ENCODE peak calls at places on chromosomes 1 and 21, in five cellular contexts. One of them, this sample, is unnamed.

GRCh38 chr1:174114106-174114505 is 45.2 kb upstream of the RABGAP1L start:
- DNase-seq in T follicular helper cell: no peak
- DNase-seq in fibroblast of gingiva: no peak
- DNase-seq in A172: no peak
- DNase-seq in kidney tubule cell: no peak
- DNase-seq in this sample: no peak

GRCh38 chr1:212479188-212479587 is 46.5 kb downstream of the NENF start:
- DNase-seq in T follicular helper cell: no peak
- DNase-seq in fibroblast of gingiva: no peak
- DNase-seq in A172: no peak
- DNase-seq in kidney tubule cell: no peak
- DNase-seq in this sample: no peak

GRCh38 chr1:159177273-159177907 is 6.0 kb downstream of the CADM3 start:
- DNase-seq in T follicular helper cell: no peak
- DNase-seq in fibroblast of gingiva: peak
- DNase-seq in A172: peak
- DNase-seq in kidney tubule cell: peak
- DNase-seq in this sample: peak

GRCh38 chr21:30408782-30409494 is 13.1 kb downstream of the KRTAP13-1 start:
- DNase-seq in T follicular helper cell: no peak
- DNase-seq in fibroblast of gingiva: peak
- DNase-seq in A172: peak
- DNase-seq in kidney tubule cell: peak
- DNase-seq in this sample: peak

GRCh38 chr1:208835082-208835467 is 590.9 kb upstream of the PLXNA2 start:
- DNase-seq in T follicular helper cell: no peak
- DNase-seq in fibroblast of gingiva: no peak
- DNase-seq in A172: no peak
- DNase-seq in kidney tubule cell: no peak
- DNase-seq in this sample: no peak

GRCh38 chr1:29489471-29489870 is 253.1 kb downstream of the PTPRU start:
- DNase-seq in T follicular helper cell: no peak
- DNase-seq in fibroblast of gingiva: no peak
- DNase-seq in A172: no peak
- DNase-seq in kidney tubule cell: no peak
- DNase-seq in this sample: no peak

GRCh38 chr1:17624540-17625256 is 85.2 kb downstream of the ARHGEF10L start:
- DNase-seq in T follicular helper cell: no peak
- DNase-seq in fibroblast of gingiva: peak
- DNase-seq in A172: peak
- DNase-seq in kidney tubule cell: peak
- DNase-seq in this sample: peak

GRCh38 chr1:172342584-172343245 is 77.8 kb upstream of the C1orf105 start:
- DNase-seq in T follicular helper cell: no peak
- DNase-seq in fibroblast of gingiva: no peak
- DNase-seq in A172: no peak
- DNase-seq in kidney tubule cell: peak
- DNase-seq in this sample: no peak

GRCh38 chr1:11893907-11894251 is 32.3 kb downstream of the KIAA2013 start:
- DNase-seq in T follicular helper cell: peak
- DNase-seq in fibroblast of gingiva: no peak
- DNase-seq in A172: peak
- DNase-seq in kidney tubule cell: peak
- DNase-seq in this sample: peak

GRCh38 chr1:45622267-45622890 is 1.5 kb downstream of the CCDC17 start:
- DNase-seq in T follicular helper cell: no peak
- DNase-seq in fibroblast of gingiva: no peak
- DNase-seq in A172: no peak
- DNase-seq in kidney tubule cell: no peak
- DNase-seq in this sample: no peak

GRCh38 chr1:67705735-67706454 is 20.9 kb downstream of the GADD45A start:
- DNase-seq in T follicular helper cell: no peak
- DNase-seq in fibroblast of gingiva: no peak
- DNase-seq in A172: no peak
- DNase-seq in kidney tubule cell: no peak
- DNase-seq in this sample: no peak

GRCh38 chr1:234265861-234266260 is 107.4 kb upstream of the COA6 start:
- DNase-seq in T follicular helper cell: no peak
- DNase-seq in fibroblast of gingiva: no peak
- DNase-seq in A172: no peak
- DNase-seq in kidney tubule cell: no peak
- DNase-seq in this sample: no peak

GRCh38 chr1:237183963-237184540 is 142.1 kb downstream of the RYR2 start:
- DNase-seq in T follicular helper cell: no peak
- DNase-seq in fibroblast of gingiva: no peak
- DNase-seq in A172: no peak
- DNase-seq in kidney tubule cell: no peak
- DNase-seq in this sample: no peak

GRCh38 chr1:8681317-8681650 is 136.2 kb downstream of the RERE start:
- DNase-seq in T follicular helper cell: no peak
- DNase-seq in fibroblast of gingiva: no peak
- DNase-seq in A172: no peak
- DNase-seq in kidney tubule cell: no peak
- DNase-seq in this sample: no peak

GRCh38 chr1:207827488-207827830 is 75.6 kb downstream of the CD46 start:
- DNase-seq in T follicular helper cell: no peak
- DNase-seq in fibroblast of gingiva: no peak
- DNase-seq in A172: no peak
- DNase-seq in kidney tubule cell: no peak
- DNase-seq in this sample: no peak

GRCh38 chr1:3012511-3013291 is 8.6 kb upstream of the ACTRT2 start:
- DNase-seq in T follicular helper cell: peak
- DNase-seq in fibroblast of gingiva: no peak
- DNase-seq in A172: no peak
- DNase-seq in kidney tubule cell: peak
- DNase-seq in this sample: peak

GRCh38 chr1:226661965-226662364 is 77.1 kb downstream of the ITPKB start:
- DNase-seq in T follicular helper cell: no peak
- DNase-seq in fibroblast of gingiva: peak
- DNase-seq in A172: no peak
- DNase-seq in kidney tubule cell: no peak
- DNase-seq in this sample: no peak

GRCh38 chr1:234136073-234136472 is 231.6 kb downstream of the SLC35F3 start:
- DNase-seq in T follicular helper cell: no peak
- DNase-seq in fibroblast of gingiva: no peak
- DNase-seq in A172: no peak
- DNase-seq in kidney tubule cell: no peak
- DNase-seq in this sample: no peak

GRCh38 chr1:225824522-225824921 is 14.6 kb downstream of the EPHX1 start:
- DNase-seq in T follicular helper cell: no peak
- DNase-seq in fibroblast of gingiva: no peak
- DNase-seq in A172: no peak
- DNase-seq in kidney tubule cell: no peak
- DNase-seq in this sample: no peak

GRCh38 chr1:114219247-114219872 is 65.7 kb upstream of the SYT6 start:
- DNase-seq in T follicular helper cell: no peak
- DNase-seq in fibroblast of gingiva: peak
- DNase-seq in A172: peak
- DNase-seq in kidney tubule cell: peak
- DNase-seq in this sample: no peak

GRCh38 chr1:228697209-228698016 is 37.9 kb upstream of the RHOU start:
- DNase-seq in T follicular helper cell: no peak
- DNase-seq in fibroblast of gingiva: peak
- DNase-seq in A172: peak
- DNase-seq in kidney tubule cell: peak
- DNase-seq in this sample: no peak

GRCh38 chr1:13994386-13994785 is 294.4 kb downstream of the PRDM2 start:
- DNase-seq in T follicular helper cell: no peak
- DNase-seq in fibroblast of gingiva: no peak
- DNase-seq in A172: no peak
- DNase-seq in kidney tubule cell: no peak
- DNase-seq in this sample: no peak

GRCh38 chr1:25572708-25573590 is 29.5 kb downstream of the LDLRAP1 start:
- DNase-seq in T follicular helper cell: peak
- DNase-seq in fibroblast of gingiva: peak
- DNase-seq in A172: no peak
- DNase-seq in kidney tubule cell: peak
- DNase-seq in this sample: peak

GRCh38 chr1:51567653-51568052 is 48.6 kb upstream of the EPS15 start:
- DNase-seq in T follicular helper cell: no peak
- DNase-seq in fibroblast of gingiva: peak
- DNase-seq in A172: peak
- DNase-seq in kidney tubule cell: peak
- DNase-seq in this sample: no peak

GRCh38 chr1:14914351-14914988 is 239.1 kb upstream of the TMEM51 start:
- DNase-seq in T follicular helper cell: no peak
- DNase-seq in fibroblast of gingiva: no peak
- DNase-seq in A172: no peak
- DNase-seq in kidney tubule cell: no peak
- DNase-seq in this sample: no peak

GRCh38 chr1:59565611-59566410 is 248.9 kb upstream of the HOOK1 start:
- DNase-seq in T follicular helper cell: no peak
- DNase-seq in fibroblast of gingiva: peak
- DNase-seq in A172: peak
- DNase-seq in kidney tubule cell: no peak
- DNase-seq in this sample: no peak

GRCh38 chr1:50735443-50735842 is 224.6 kb downstream of the FAF1 start:
- DNase-seq in T follicular helper cell: no peak
- DNase-seq in fibroblast of gingiva: peak
- DNase-seq in A172: no peak
- DNase-seq in kidney tubule cell: peak
- DNase-seq in this sample: peak

GRCh38 chr1:229108598-229109201 is 162.2 kb upstream of the RAB4A start:
- DNase-seq in T follicular helper cell: no peak
- DNase-seq in fibroblast of gingiva: no peak
- DNase-seq in A172: no peak
- DNase-seq in kidney tubule cell: peak
- DNase-seq in this sample: peak

GRCh38 chr1:220751130-220751529 is 3.0 kb downstream of the MTARC2 start:
- DNase-seq in T follicular helper cell: no peak
- DNase-seq in fibroblast of gingiva: no peak
- DNase-seq in A172: no peak
- DNase-seq in kidney tubule cell: no peak
- DNase-seq in this sample: no peak

GRCh38 chr21:44911384-44912157 is 9.1 kb downstream of the ITGB2 start:
- DNase-seq in T follicular helper cell: peak
- DNase-seq in fibroblast of gingiva: no peak
- DNase-seq in A172: peak
- DNase-seq in kidney tubule cell: peak
- DNase-seq in this sample: peak

This sample was measured in H54.